ENCODE peak calls at places on chromosomes 5 and 9, in ten cellular contexts. C is stomach, O is K562, Y is GM12878, E is transverse colon, S is suprapubic skin, X is SK-N-SH, I is H1, V is HepG2, F is esophagus muscularis mucosa. T is an unnamed sample.

GRCh38 chr5:126969548-126969947 is 60.8 kb downstream of the MARCHF3 start:
- DNase-seq in C (no peak), O (no peak), Y (peak; percentile 48), E (no peak), S (no peak), X (no peak), I (no peak), V (no peak), F (no peak), T (no peak)

GRCh38 chr5:56989676-56990075 is 37.8 kb upstream of the MIER3 start:
- DNase-seq in C (no peak), O (no peak), Y (no peak), E (no peak), S (no peak), X (no peak), I (no peak), V (no peak), F (no peak), T (no peak)

GRCh38 chr9:23658859-23659258 is 167.2 kb downstream of the ELAVL2 start:
- DNase-seq in C (no peak), O (no peak), Y (no peak), E (no peak), S (no peak), X (no peak), I (no peak), V (no peak), F (peak; percentile 62), T (no peak)

GRCh38 chr9:131739192-131739961 is 499 bp downstream of the RAPGEF1 start:
- DNase-seq in C (peak; percentile 57), O (peak; percentile 34), Y (no peak), E (peak; percentile 51), S (no peak), X (peak; percentile 88), I (peak; percentile 71), V (no peak), F (no peak), T (peak; percentile 68)

GRCh38 chr5:54743997-54744788 is 226.6 kb downstream of the SNX18 start:
- DNase-seq in C (peak; percentile 43), O (peak; percentile 92), Y (peak; percentile 45), E (peak; percentile 46), S (no peak), X (no peak), I (peak; percentile 44), V (peak; percentile 5), F (peak; percentile 74), T (no peak)

GRCh38 chr9:124877383-124877782 is 15.5 kb downstream of the ARPC5L start:
- DNase-seq in C (no peak), O (no peak), Y (no peak), E (no peak), S (no peak), X (no peak), I (no peak), V (no peak), F (no peak), T (no peak)

GRCh38 chr5:132006331-132007120 is 4.9 kb downstream of the ACSL6 start:
- DNase-seq in C (no peak), O (no peak), Y (no peak), E (no peak), S (no peak), X (no peak), I (no peak), V (no peak), F (no peak), T (no peak)

GRCh38 chr9:12681620-12682019 is 11.6 kb upstream of the TYRP1 start:
- DNase-seq in C (no peak), O (no peak), Y (no peak), E (no peak), S (no peak), X (no peak), I (no peak), V (no peak), F (no peak), T (no peak)

GRCh38 chr5:14896091-14896490 is 24.5 kb upstream of the ANKH start:
- DNase-seq in C (no peak), O (no peak), Y (no peak), E (peak; percentile 58), S (no peak), X (no peak), I (no peak), V (no peak), F (no peak), T (no peak)

GRCh38 chr5:9356306-9356942 is 189.5 kb downstream of the SEMA5A start:
- DNase-seq in C (no peak), O (no peak), Y (no peak), E (no peak), S (no peak), X (no peak), I (no peak), V (no peak), F (no peak), T (no peak)

GRCh38 chr9:121494192-121494591 is 5.5 kb downstream of the GGTA1 start:
- DNase-seq in C (no peak), O (no peak), Y (no peak), E (no peak), S (no peak), X (no peak), I (no peak), V (no peak), F (no peak), T (no peak)

GRCh38 chr5:148186248-148187003 is 16.4 kb upstream of the SPINK6 start:
- DNase-seq in C (no peak), O (no peak), Y (no peak), E (no peak), S (no peak), X (no peak), I (no peak), V (no peak), F (no peak), T (no peak)

GRCh38 chr5:95969646-95970358 is 8.2 kb upstream of the ELL2 start:
- DNase-seq in C (no peak), O (no peak), Y (no peak), E (no peak), S (no peak), X (no peak), I (no peak), V (peak; percentile 95), F (no peak), T (no peak)

GRCh38 chr9:32455738-32456137 is 70.3 kb downstream of the RIGI start:
- DNase-seq in C (no peak), O (no peak), Y (no peak), E (no peak), S (no peak), X (no peak), I (no peak), V (no peak), F (no peak), T (peak; percentile 76)

GRCh38 chr9:136544549-136545064 is 1.2 kb downstream of the NOTCH1 start:
- DNase-seq in C (peak; percentile 57), O (peak; percentile 56), Y (no peak), E (peak; percentile 81), S (no peak), X (peak; percentile 63), I (no peak), V (no peak), F (no peak), T (peak; percentile 87)

DNA sequence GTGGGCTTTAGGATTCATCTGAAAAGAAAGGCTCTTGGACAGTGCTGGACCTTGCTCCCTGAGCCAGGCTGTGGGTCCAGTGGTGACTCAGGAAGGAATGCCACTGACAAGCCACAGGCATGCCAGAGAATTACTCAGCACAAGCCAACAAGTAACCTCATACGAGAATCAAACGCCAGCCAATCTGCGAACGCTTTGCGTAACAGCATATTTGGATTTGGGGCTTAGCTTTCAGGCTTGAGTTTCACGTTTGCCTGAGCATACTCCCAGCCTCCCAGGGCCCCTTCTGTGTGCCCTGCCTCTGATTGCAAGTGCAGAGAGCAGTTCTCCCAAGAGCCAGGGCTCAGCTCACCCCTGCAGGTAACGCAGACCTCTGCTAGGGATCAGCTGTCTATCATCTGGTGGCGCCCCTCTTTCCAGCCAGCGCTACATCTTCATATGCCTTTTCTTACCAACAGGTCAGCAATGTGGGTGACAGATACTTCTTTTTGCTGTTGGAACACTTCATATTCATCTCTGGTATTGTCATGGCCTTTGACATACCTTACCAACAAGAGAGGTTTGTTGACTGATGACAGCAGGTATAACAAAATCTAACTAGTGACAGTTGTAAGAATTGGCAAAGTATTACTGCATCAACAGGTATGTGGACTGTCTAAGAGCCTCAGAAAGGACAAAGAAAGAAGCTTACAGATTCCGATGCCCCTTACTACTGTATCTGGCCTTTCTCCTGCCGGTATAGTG is 30.1 kb upstream of the ZSWIM6 start:
- DNase-seq in C (peak; percentile 88), O (no peak), Y (no peak), E (peak; percentile 66), S (no peak), X (no peak), I (no peak), V (peak; percentile 98), F (no peak), T (peak; percentile 85)
- TF ChIP-seq POLR2AphosphoS5 in C (peak; percentile 76), O (no peak), Y (no peak), E (peak; percentile 56), S (no peak), X (peak; percentile 73), I (no peak), V (no peak), F (peak; percentile 82), T (peak; percentile 56)

GRCh38 chr9:4547016-4547415 is 56.7 kb downstream of the SLC1A1 start:
- DNase-seq in C (no peak), O (no peak), Y (no peak), E (no peak), S (no peak), X (no peak), I (no peak), V (no peak), F (no peak), T (no peak)
- TF ChIP-seq EP300 in C (no peak), O (no peak), Y (no peak), E (no peak), S (no peak), X (no peak), I (no peak), V (no peak), F (no peak), T (no peak)

DNA sequence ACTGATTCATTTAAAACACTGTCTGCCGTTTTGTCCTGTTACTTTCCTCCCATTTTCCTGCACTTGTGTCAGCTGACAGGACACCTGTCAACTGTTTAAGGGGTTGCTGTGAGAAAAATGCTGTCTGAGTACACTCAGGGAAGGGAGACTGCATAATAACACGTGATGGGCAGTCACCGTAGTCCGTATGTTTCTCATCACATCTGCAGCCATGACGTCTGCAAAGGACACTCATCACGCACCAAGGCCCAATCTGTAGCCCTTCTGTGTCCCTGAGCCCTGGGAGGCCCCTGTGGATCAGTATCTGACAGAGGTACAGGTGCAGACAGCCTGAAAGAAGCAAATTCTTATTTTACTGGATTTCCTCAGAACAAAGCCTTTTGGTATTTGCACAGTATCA is 396.3 kb downstream of the YTHDC2 start:
- DNase-seq in C (no peak), O (no peak), Y (no peak), E (no peak), S (no peak), X (no peak), I (no peak), V (no peak), F (no peak), T (no peak)
- TF ChIP-seq POLR2AphosphoS5 in C (no peak), O (no peak), Y (no peak), E (no peak), S (no peak), X (no peak), I (no peak), V (no peak), F (no peak), T (no peak)

DNA sequence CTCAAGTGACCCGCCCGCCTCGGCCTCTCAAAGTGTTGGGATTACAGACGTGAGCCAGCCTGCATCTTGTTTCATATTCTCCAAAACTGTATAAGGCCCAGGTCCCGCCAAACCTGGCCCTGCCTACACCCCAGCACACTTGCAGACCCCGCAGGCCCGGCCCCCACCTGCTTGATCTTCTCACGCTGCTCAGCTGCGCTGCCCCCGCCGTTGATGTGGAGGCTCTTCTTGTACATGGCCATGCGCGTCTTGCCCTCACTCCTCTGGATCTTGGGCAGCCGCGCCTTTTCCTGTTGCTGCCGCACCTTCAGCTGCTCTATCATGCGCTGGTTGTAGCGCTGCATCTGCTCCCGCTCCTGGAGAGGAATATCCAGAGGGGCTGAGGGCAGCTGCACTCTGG is 49.0 kb upstream of the FBXW11 start:
- DNase-seq in C (no peak), O (no peak), Y (no peak), E (no peak), S (no peak), X (no peak), I (no peak), V (no peak), F (no peak), T (no peak)
- TF ChIP-seq EP300 in C (no peak), O (no peak), Y (no peak), E (no peak), S (no peak), X (no peak), I (no peak), V (no peak), F (no peak), T (no peak)